ENCODE peak calls at places on chromosomes 16 and 17, in six cellular contexts. One of them, this sample, is unnamed.

GRCh38 chr16:1054660-1055556 is 17.6 kb upstream of the SSTR5 start:
- DNase-seq in fibroblast of lung: peak
- DNase-seq in neural crest cell: peak
- DNase-seq in mammary epithelial cell: peak
- DNase-seq in B cell: no peak
- DNase-seq in endothelial cell: peak
- DNase-seq in this sample: peak

GRCh38 chr16:85864965-85865364 is 34.0 kb upstream of the IRF8 start:
- DNase-seq in fibroblast of lung: no peak
- DNase-seq in neural crest cell: no peak
- DNase-seq in mammary epithelial cell: no peak
- DNase-seq in B cell: no peak
- DNase-seq in endothelial cell: no peak
- DNase-seq in this sample: no peak

GRCh38 chr17:56834380-56835258 is 668 bp downstream of the DGKE start:
- DNase-seq in fibroblast of lung: peak
- DNase-seq in neural crest cell: peak
- DNase-seq in mammary epithelial cell: peak
- DNase-seq in B cell: peak
- DNase-seq in endothelial cell: peak
- DNase-seq in this sample: peak

GRCh38 chr16:53545433-53545832 is 42.4 kb upstream of the AKTIP start:
- DNase-seq in fibroblast of lung: peak
- DNase-seq in neural crest cell: no peak
- DNase-seq in mammary epithelial cell: no peak
- DNase-seq in B cell: no peak
- DNase-seq in endothelial cell: peak
- DNase-seq in this sample: no peak

GRCh38 chr16:53089434-53090270 is 34.9 kb downstream of the CHD9 start:
- DNase-seq in fibroblast of lung: peak
- DNase-seq in neural crest cell: no peak
- DNase-seq in mammary epithelial cell: no peak
- DNase-seq in B cell: no peak
- DNase-seq in endothelial cell: no peak
- DNase-seq in this sample: no peak

GRCh38 chr17:4436381-4436780 is 2.6 kb downstream of the SPNS3 start:
- DNase-seq in fibroblast of lung: no peak
- DNase-seq in neural crest cell: no peak
- DNase-seq in mammary epithelial cell: no peak
- DNase-seq in B cell: no peak
- DNase-seq in endothelial cell: no peak
- DNase-seq in this sample: no peak

GRCh38 chr16:22189473-22190168 is 16.5 kb upstream of the EEF2K start:
- DNase-seq in fibroblast of lung: peak
- DNase-seq in neural crest cell: no peak
- DNase-seq in mammary epithelial cell: peak
- DNase-seq in B cell: peak
- DNase-seq in endothelial cell: peak
- DNase-seq in this sample: no peak

GRCh38 chr16:45454-45853 is 8.0 kb downstream of the POLR3K start:
- DNase-seq in fibroblast of lung: no peak
- DNase-seq in neural crest cell: no peak
- DNase-seq in mammary epithelial cell: no peak
- DNase-seq in B cell: no peak
- DNase-seq in endothelial cell: no peak
- DNase-seq in this sample: no peak

GRCh38 chr16:67100569-67101300 is 9.0 kb upstream of the PHAF1 start:
- DNase-seq in fibroblast of lung: peak
- DNase-seq in neural crest cell: no peak
- DNase-seq in mammary epithelial cell: no peak
- DNase-seq in B cell: no peak
- DNase-seq in endothelial cell: no peak
- DNase-seq in this sample: peak

GRCh38 chr16:22402191-22402590 is 27.8 kb upstream of the CDR2 start:
- DNase-seq in fibroblast of lung: peak
- DNase-seq in neural crest cell: no peak
- DNase-seq in mammary epithelial cell: no peak
- DNase-seq in B cell: no peak
- DNase-seq in endothelial cell: no peak
- DNase-seq in this sample: no peak

GRCh38 chr17:7840441-7840840 is 6.4 kb downstream of the KDM6B start:
- DNase-seq in fibroblast of lung: no peak
- DNase-seq in neural crest cell: no peak
- DNase-seq in mammary epithelial cell: no peak
- DNase-seq in B cell: no peak
- DNase-seq in endothelial cell: no peak
- DNase-seq in this sample: no peak

GRCh38 chr16:30095166-30096078 is 591 bp downstream of the YPEL3 start:
- DNase-seq in fibroblast of lung: no peak
- DNase-seq in neural crest cell: no peak
- DNase-seq in mammary epithelial cell: no peak
- DNase-seq in B cell: no peak
- DNase-seq in endothelial cell: no peak
- DNase-seq in this sample: peak

GRCh38 chr17:45228121-45228941 is 6.6 kb downstream of the FMNL1 start:
- DNase-seq in fibroblast of lung: no peak
- DNase-seq in neural crest cell: no peak
- DNase-seq in mammary epithelial cell: no peak
- DNase-seq in B cell: no peak
- DNase-seq in endothelial cell: no peak
- DNase-seq in this sample: no peak

DNA sequence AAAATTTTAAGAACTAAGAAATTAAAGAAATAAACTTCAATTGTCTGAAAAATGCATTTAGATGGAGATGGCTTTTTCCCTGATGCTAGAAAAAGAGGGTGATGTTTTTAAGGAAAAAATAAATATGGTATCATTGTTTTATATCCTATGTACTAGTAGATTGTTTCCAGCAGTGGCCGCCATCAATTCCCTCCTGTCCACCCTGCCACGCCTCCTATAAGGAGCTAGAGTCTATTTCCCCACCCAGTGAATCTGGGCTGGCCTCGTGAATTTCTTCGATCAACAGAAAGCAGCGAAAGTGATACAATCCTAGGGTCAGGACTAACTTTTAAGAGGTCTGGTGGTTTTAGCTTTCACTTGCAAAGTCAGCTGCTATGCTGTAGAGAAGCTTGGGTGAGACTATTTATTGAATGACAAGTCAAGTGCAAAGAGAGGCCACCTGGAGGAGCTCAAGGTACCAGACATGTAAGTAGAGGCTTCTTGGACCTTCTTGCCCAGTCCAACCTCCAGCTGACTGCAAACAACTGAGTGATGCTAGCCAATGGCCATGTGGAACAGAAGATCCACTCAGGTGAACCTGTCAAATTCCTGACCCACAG is 80.9 kb upstream of the MTMR4 start:
- DNase-seq in fibroblast of lung: no peak
- DNase-seq in neural crest cell: no peak
- DNase-seq in mammary epithelial cell: no peak
- DNase-seq in B cell: no peak
- DNase-seq in endothelial cell: no peak
- DNase-seq in this sample: no peak
- TF ChIP-seq CTCF in fibroblast of lung: no peak
- TF ChIP-seq CTCF in neural crest cell: no peak
- TF ChIP-seq CTCF in mammary epithelial cell: no peak
- TF ChIP-seq CTCF in B cell: no peak
- TF ChIP-seq CTCF in endothelial cell: no peak
- TF ChIP-seq CTCF in this sample: peak

GRCh38 chr16:77993586-77993985 is 28.8 kb upstream of the CLEC3A start:
- DNase-seq in fibroblast of lung: peak
- DNase-seq in neural crest cell: no peak
- DNase-seq in mammary epithelial cell: no peak
- DNase-seq in B cell: no peak
- DNase-seq in endothelial cell: no peak
- DNase-seq in this sample: no peak
- TF ChIP-seq CTCF in fibroblast of lung: no peak
- TF ChIP-seq CTCF in neural crest cell: no peak
- TF ChIP-seq CTCF in mammary epithelial cell: no peak
- TF ChIP-seq CTCF in B cell: no peak
- TF ChIP-seq CTCF in endothelial cell: no peak
- TF ChIP-seq CTCF in this sample: no peak

GRCh38 chr17:78146471-78146869 is 285 bp downstream of the C17orf99 start:
- DNase-seq in fibroblast of lung: no peak
- DNase-seq in neural crest cell: no peak
- DNase-seq in mammary epithelial cell: no peak
- DNase-seq in B cell: no peak
- DNase-seq in endothelial cell: no peak
- DNase-seq in this sample: no peak

GRCh38 chr17:78143214-78144145 is 2.7 kb upstream of the C17orf99 start:
- DNase-seq in fibroblast of lung: no peak
- DNase-seq in neural crest cell: no peak
- DNase-seq in mammary epithelial cell: no peak
- DNase-seq in B cell: no peak
- DNase-seq in endothelial cell: no peak
- DNase-seq in this sample: no peak

GRCh38 chr17:78144736-78145641 is 1.2 kb upstream of the C17orf99 start:
- DNase-seq in fibroblast of lung: no peak
- DNase-seq in neural crest cell: no peak
- DNase-seq in mammary epithelial cell: no peak
- DNase-seq in B cell: no peak
- DNase-seq in endothelial cell: no peak
- DNase-seq in this sample: no peak

GRCh38 chr17:78142113-78142861 is 3.9 kb upstream of the C17orf99 start:
- DNase-seq in fibroblast of lung: peak
- DNase-seq in neural crest cell: no peak
- DNase-seq in mammary epithelial cell: peak
- DNase-seq in B cell: no peak
- DNase-seq in endothelial cell: no peak
- DNase-seq in this sample: no peak

GRCh38 chr17:78144146-78144719 is 2.0 kb upstream of the C17orf99 start:
- DNase-seq in fibroblast of lung: peak
- DNase-seq in neural crest cell: no peak
- DNase-seq in mammary epithelial cell: peak
- DNase-seq in B cell: no peak
- DNase-seq in endothelial cell: no peak
- DNase-seq in this sample: no peak
- TF ChIP-seq CTCF in fibroblast of lung: no peak
- TF ChIP-seq CTCF in neural crest cell: no peak
- TF ChIP-seq CTCF in mammary epithelial cell: no peak
- TF ChIP-seq CTCF in B cell: no peak
- TF ChIP-seq CTCF in endothelial cell: no peak
- TF ChIP-seq CTCF in this sample: no peak

GRCh38 chr17:58352018-58352842 is at the start of gene SUPT4H1:
- DNase-seq in fibroblast of lung: peak
- DNase-seq in neural crest cell: peak
- DNase-seq in mammary epithelial cell: peak
- DNase-seq in B cell: peak
- DNase-seq in endothelial cell: peak
- DNase-seq in this sample: peak
- TF ChIP-seq CTCF in fibroblast of lung: no peak
- TF ChIP-seq CTCF in neural crest cell: no peak
- TF ChIP-seq CTCF in mammary epithelial cell: no peak
- TF ChIP-seq CTCF in B cell: no peak
- TF ChIP-seq CTCF in endothelial cell: no peak
- TF ChIP-seq CTCF in this sample: no peak

DNA sequence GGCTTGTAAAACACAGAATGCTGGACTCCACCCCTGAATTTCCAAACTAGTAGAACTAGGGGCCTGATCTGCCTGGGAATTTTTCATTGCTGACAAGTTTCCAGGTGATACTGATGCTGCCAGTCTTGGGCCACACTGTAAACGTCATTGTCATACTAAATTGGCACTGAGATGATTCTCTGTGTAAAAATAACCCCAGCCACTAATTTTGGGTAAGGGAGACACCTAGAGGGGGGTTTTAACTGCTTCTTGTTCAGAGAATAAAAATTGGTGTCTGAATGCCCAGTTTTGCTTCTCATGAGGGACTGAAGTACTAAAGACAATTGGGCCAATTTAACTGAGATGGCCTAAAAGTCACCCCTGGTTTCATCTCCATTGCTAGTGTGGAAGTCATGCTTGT is 5.0 kb upstream of the CDH13 start:
- DNase-seq in fibroblast of lung: no peak
- DNase-seq in neural crest cell: no peak
- DNase-seq in mammary epithelial cell: no peak
- DNase-seq in B cell: no peak
- DNase-seq in endothelial cell: no peak
- DNase-seq in this sample: no peak
- TF ChIP-seq CTCF in fibroblast of lung: peak
- TF ChIP-seq CTCF in neural crest cell: no peak
- TF ChIP-seq CTCF in mammary epithelial cell: no peak
- TF ChIP-seq CTCF in B cell: no peak
- TF ChIP-seq CTCF in endothelial cell: no peak
- TF ChIP-seq CTCF in this sample: no peak

GRCh38 chr16:69494993-69495392 is 70.6 kb downstream of the CYB5B start:
- DNase-seq in fibroblast of lung: no peak
- DNase-seq in neural crest cell: peak
- DNase-seq in mammary epithelial cell: no peak
- DNase-seq in B cell: no peak
- DNase-seq in endothelial cell: peak
- DNase-seq in this sample: peak
- TF ChIP-seq CTCF in fibroblast of lung: no peak
- TF ChIP-seq CTCF in neural crest cell: peak
- TF ChIP-seq CTCF in mammary epithelial cell: peak
- TF ChIP-seq CTCF in B cell: no peak
- TF ChIP-seq CTCF in endothelial cell: peak
- TF ChIP-seq CTCF in this sample: peak

DNA sequence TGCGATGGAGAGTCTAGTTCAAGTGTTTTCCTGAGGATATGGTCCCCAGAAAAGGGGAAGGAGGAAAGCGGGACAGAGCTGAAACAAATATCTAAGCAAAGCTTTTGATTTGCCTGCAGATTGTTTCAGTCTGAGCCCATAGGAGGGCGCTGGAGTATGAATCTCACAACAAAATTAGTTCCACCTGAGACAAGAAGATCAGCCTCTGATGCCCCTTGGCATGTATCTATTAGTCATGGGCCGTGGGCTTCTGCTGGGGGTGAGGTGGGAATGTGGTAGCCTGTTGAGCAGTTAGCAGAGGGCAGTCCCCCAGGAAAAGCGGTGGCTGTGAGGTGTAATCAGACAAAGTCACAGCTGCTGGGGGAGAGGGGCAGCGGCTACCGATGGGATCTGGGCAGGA is 446.9 kb downstream of the CA10 start:
- DNase-seq in fibroblast of lung: no peak
- DNase-seq in neural crest cell: no peak
- DNase-seq in mammary epithelial cell: no peak
- DNase-seq in B cell: no peak
- DNase-seq in endothelial cell: no peak
- DNase-seq in this sample: no peak
- TF ChIP-seq CTCF in fibroblast of lung: no peak
- TF ChIP-seq CTCF in neural crest cell: no peak
- TF ChIP-seq CTCF in mammary epithelial cell: no peak
- TF ChIP-seq CTCF in B cell: no peak
- TF ChIP-seq CTCF in endothelial cell: no peak
- TF ChIP-seq CTCF in this sample: no peak

GRCh38 chr16:62408760-62409159 is 372.5 kb upstream of the CDH8 start:
- DNase-seq in fibroblast of lung: no peak
- DNase-seq in neural crest cell: no peak
- DNase-seq in mammary epithelial cell: no peak
- DNase-seq in B cell: no peak
- DNase-seq in endothelial cell: peak
- DNase-seq in this sample: no peak
- TF ChIP-seq CTCF in fibroblast of lung: no peak
- TF ChIP-seq CTCF in neural crest cell: no peak
- TF ChIP-seq CTCF in mammary epithelial cell: no peak
- TF ChIP-seq CTCF in B cell: no peak
- TF ChIP-seq CTCF in endothelial cell: no peak
- TF ChIP-seq CTCF in this sample: no peak